ENCODE peak calls at places on chromosomes 1 and 21, in five cellular contexts. I is tibial artery, Q is Peyer's patch, D is GM23338, A is mucosa of descending colon. M is an unnamed sample.

GRCh38 chr1:220810179-220810653 is 23.5 kb downstream of the MTARC1 start:
- DNase-seq in I (peak; percentile 85), Q (peak; percentile 72), D (peak; percentile 91), A (peak; percentile 66), M (peak; percentile 30)

GRCh38 chr1:101081496-101082282 is 56.1 kb upstream of the DPH5 start:
- DNase-seq in I (no peak), Q (no peak), D (no peak), A (no peak), M (no peak)

GRCh38 chr1:163231385-163231784 is 28.7 kb upstream of the RGS5 start:
- DNase-seq in I (no peak), Q (no peak), D (no peak), A (no peak), M (no peak)

GRCh38 chr1:9439074-9439761 is 100.0 kb upstream of the SLC25A33 start:
- DNase-seq in I (no peak), Q (no peak), D (no peak), A (peak; percentile 56), M (no peak)

GRCh38 chr1:2526824-2527552 is 592 bp upstream of the PANK4 start:
- DNase-seq in I (peak; percentile 94), Q (no peak), D (no peak), A (peak; percentile 52), M (no peak)

GRCh38 chr1:204888294-204888693 is 17.6 kb downstream of the NFASC start:
- DNase-seq in I (no peak), Q (no peak), D (no peak), A (no peak), M (no peak)

GRCh38 chr1:38505950-38506349 is 353.6 kb downstream of the RRAGC start:
- DNase-seq in I (no peak), Q (no peak), D (no peak), A (no peak), M (no peak)

GRCh38 chr1:31429583-31429982 is 16.6 kb downstream of the SERINC2 start:
- DNase-seq in I (no peak), Q (no peak), D (no peak), A (no peak), M (no peak)

GRCh38 chr21:33403786-33404571 is 766 bp downstream of the IFNGR2 start:
- DNase-seq in I (peak; percentile 80), Q (peak; percentile 61), D (peak; percentile 67), A (peak; percentile 79), M (peak; percentile 38)

GRCh38 chr1:6367381-6368007 is 26.1 kb downstream of the ACOT7 start:
- DNase-seq in I (no peak), Q (no peak), D (no peak), A (peak; percentile 25), M (no peak)

GRCh38 chr1:193183019-193183643 is 3.3 kb downstream of the B3GALT2 start:
- DNase-seq in I (no peak), Q (no peak), D (peak; percentile 74), A (no peak), M (no peak)

GRCh38 chr1:21924503-21925005 is 12.6 kb downstream of the HSPG2 start:
- DNase-seq in I (no peak), Q (no peak), D (no peak), A (peak; percentile 33), M (no peak)

GRCh38 chr1:99544328-99544727 is 101.6 kb upstream of the PALMD start:
- DNase-seq in I (no peak), Q (no peak), D (no peak), A (no peak), M (no peak)

GRCh38 chr1:218585565-218586184 is 240.5 kb downstream of the TGFB2 start:
- DNase-seq in I (peak; percentile 64), Q (no peak), D (peak; percentile 65), A (no peak), M (no peak)

GRCh38 chr1:12386130-12386529 is 156.3 kb downstream of the VPS13D start:
- DNase-seq in I (no peak), Q (no peak), D (no peak), A (no peak), M (no peak)

GRCh38 chr1:218642033-218642954 is 297.2 kb downstream of the TGFB2 start:
- DNase-seq in I (no peak), Q (no peak), D (no peak), A (no peak), M (no peak)

GRCh38 chr1:247084771-247085170 is 6.2 kb upstream of the ZNF670 start:
- DNase-seq in I (no peak), Q (no peak), D (no peak), A (no peak), M (no peak)

GRCh38 chr1:203057831-203058673 is 27.8 kb downstream of the MYOG start:
- DNase-seq in I (no peak), Q (no peak), D (no peak), A (no peak), M (no peak)

GRCh38 chr1:47650205-47650604 is 212.4 kb downstream of the FOXD2 start:
- DNase-seq in I (peak; percentile 64), Q (no peak), D (no peak), A (peak; percentile 47), M (no peak)

GRCh38 chr1:158951956-158952355 is 20.6 kb downstream of the PYHIN1 start:
- DNase-seq in I (no peak), Q (peak; percentile 74), D (no peak), A (peak; percentile 24), M (no peak)

GRCh38 chr1:84489766-84490165 is 10.7 kb downstream of the RPF1 start:
- DNase-seq in I (no peak), Q (no peak), D (no peak), A (no peak), M (no peak)

GRCh38 chr21:26719750-26720149 is 125.5 kb downstream of the ADAMTS1 start:
- DNase-seq in I (no peak), Q (no peak), D (no peak), A (no peak), M (no peak)

GRCh38 chr1:98196012-98196411 is 275.2 kb upstream of the DPYD start:
- DNase-seq in I (no peak), Q (no peak), D (no peak), A (no peak), M (no peak)

GRCh38 chr1:56357931-56358783 is 221.2 kb downstream of the PLPP3 start:
- DNase-seq in I (no peak), Q (no peak), D (no peak), A (no peak), M (no peak)

GRCh38 chr1:114660250-114660649 is 9.6 kb downstream of the DENND2C start:
- DNase-seq in I (no peak), Q (no peak), D (no peak), A (no peak), M (no peak)

GRCh38 chr1:161763522-161764098 is 2.5 kb upstream of the ATF6 start:
- DNase-seq in I (no peak), Q (peak; percentile 38), D (peak; percentile 71), A (no peak), M (no peak)

GRCh38 chr1:16017461-16018303 is at the start of gene HSPB7:
- DNase-seq in I (peak; percentile 98), Q (no peak), D (peak; percentile 72), A (peak; percentile 60), M (no peak)

GRCh38 chr1:59411147-59411546 is 114.3 kb downstream of the FGGY start:
- DNase-seq in I (no peak), Q (no peak), D (no peak), A (no peak), M (no peak)

GRCh38 chr1:206679738-206680211 is 4.9 kb upstream of the MAPKAPK2 start:
- DNase-seq in I (no peak), Q (peak; percentile 74), D (no peak), A (no peak), M (no peak)

GRCh38 chr1:33182896-33183295 is 1.1 kb upstream of the TRIM62 start:
- DNase-seq in I (no peak), Q (no peak), D (no peak), A (no peak), M (no peak)

DNA sequence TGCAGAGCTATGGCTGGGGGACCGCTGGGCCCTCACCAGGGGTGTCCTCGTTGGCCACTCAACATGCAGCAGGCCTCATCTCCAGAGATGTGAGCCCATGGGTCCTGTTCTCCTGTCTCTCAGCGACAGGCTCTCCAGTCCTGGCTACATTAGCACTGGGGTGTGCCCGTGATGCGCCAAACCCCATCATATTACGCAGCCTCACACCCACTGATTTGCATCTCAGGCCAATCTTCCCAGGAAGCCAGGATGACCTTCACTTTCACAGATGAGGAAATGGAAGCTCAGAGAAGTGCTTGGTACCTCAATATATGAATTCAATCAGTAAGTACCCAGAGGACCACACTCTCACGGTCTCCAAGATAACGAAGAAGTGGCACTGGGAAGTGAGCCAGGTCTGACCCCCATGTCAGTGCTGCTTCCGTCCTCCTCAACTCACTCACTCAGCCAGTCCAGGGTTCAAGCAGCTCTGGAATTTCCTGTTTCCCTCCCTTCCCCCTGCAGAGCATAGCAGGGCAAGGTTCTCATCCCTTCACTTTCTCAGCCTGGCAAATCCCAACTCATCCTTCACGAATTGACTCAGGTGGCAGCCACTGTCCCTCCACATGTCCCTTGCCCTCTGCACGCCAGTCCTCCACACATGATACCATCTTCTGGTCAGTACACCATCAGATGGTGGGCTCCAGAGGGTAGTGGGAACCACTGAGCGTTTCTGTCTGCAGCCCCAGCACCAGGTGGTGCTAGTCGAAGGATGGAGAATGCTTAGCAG is 28.9 kb upstream of the EVA1B start:
- DNase-seq in I (no peak), Q (no peak), D (no peak), A (no peak), M (no peak)
- TF ChIP-seq CTCF in I (no peak), Q (no peak), D (peak; percentile 44), A (no peak), M (no peak)

DNA sequence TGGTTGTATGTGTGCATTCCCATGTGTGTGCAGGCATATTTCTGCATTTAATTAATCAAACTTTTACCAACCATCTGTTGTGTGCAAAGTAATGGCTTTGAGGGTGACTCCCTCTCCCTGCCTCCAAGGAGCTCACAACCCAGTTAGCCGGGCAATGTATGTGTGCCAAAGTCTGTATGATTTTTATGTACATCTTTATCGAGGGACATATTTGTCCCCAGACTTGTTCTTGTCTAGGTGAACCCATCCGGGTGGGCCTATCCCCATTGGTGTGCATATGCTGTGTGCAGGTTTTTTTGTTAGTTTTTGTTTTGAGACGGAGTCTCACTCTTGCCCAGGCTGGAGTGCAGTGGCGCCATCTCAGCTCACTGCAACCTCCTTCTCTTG is 1.8 kb downstream of the SYTL1 start:
- DNase-seq in I (no peak), Q (no peak), D (no peak), A (no peak), M (no peak)
- TF ChIP-seq CTCF in I (no peak), Q (no peak), D (no peak), A (no peak), M (no peak)

GRCh38 chr1:43994794-43995790 is 3.7 kb downstream of the CCDC24 start:
- DNase-seq in I (no peak), Q (no peak), D (peak; percentile 87), A (peak; percentile 59), M (no peak)
- TF ChIP-seq CTCF in I (no peak), Q (peak; percentile 6), D (peak; percentile 85), A (no peak), M (peak; percentile 40)

GRCh38 chr1:235229868-235230267 is 68.8 kb upstream of the RBM34 start:
- DNase-seq in I (no peak), Q (no peak), D (no peak), A (no peak), M (no peak)
- TF ChIP-seq CTCF in I (no peak), Q (no peak), D (no peak), A (no peak), M (no peak)